ENCODE peak calls at places on chromosomes 16 and 17, in nine cellular contexts. One of them, this sample, is unnamed.

GRCh38 chr17:8151120-8151640 is 1.0 kb downstream of the PER1 start:
- DNase-seq in GM12865: peak; percentile 93
- DNase-seq in astrocyte: peak; percentile 84
- DNase-seq in thoracic aorta: peak; percentile 62
- DNase-seq in sigmoid colon: peak; percentile 98
- DNase-seq in progenitor cell of endocrine pancreas: peak; percentile 47
- DNase-seq in left ventricle myocardium inferior: peak; percentile 93
- DNase-seq in lower leg skin: peak; percentile 98
- DNase-seq in choroid plexus epithelial cell: peak; percentile 96
- DNase-seq in this sample: peak; percentile 69

GRCh38 chr17:54814371-54814770 is 86.3 kb upstream of the TOM1L1 start:
- DNase-seq in GM12865: no peak
- DNase-seq in astrocyte: no peak
- DNase-seq in thoracic aorta: no peak
- DNase-seq in sigmoid colon: no peak
- DNase-seq in progenitor cell of endocrine pancreas: no peak
- DNase-seq in left ventricle myocardium inferior: no peak
- DNase-seq in lower leg skin: no peak
- DNase-seq in choroid plexus epithelial cell: no peak
- DNase-seq in this sample: no peak

GRCh38 chr16:82995927-82996441 is 369.2 kb downstream of the CDH13 start:
- DNase-seq in GM12865: no peak
- DNase-seq in astrocyte: peak; percentile 80
- DNase-seq in thoracic aorta: no peak
- DNase-seq in sigmoid colon: no peak
- DNase-seq in progenitor cell of endocrine pancreas: no peak
- DNase-seq in left ventricle myocardium inferior: no peak
- DNase-seq in lower leg skin: no peak
- DNase-seq in choroid plexus epithelial cell: peak; percentile 96
- DNase-seq in this sample: no peak

GRCh38 chr17:31013844-31014243 is 43.0 kb downstream of the RNF135 start:
- DNase-seq in GM12865: no peak
- DNase-seq in astrocyte: no peak
- DNase-seq in thoracic aorta: no peak
- DNase-seq in sigmoid colon: no peak
- DNase-seq in progenitor cell of endocrine pancreas: no peak
- DNase-seq in left ventricle myocardium inferior: no peak
- DNase-seq in lower leg skin: no peak
- DNase-seq in choroid plexus epithelial cell: no peak
- DNase-seq in this sample: no peak

GRCh38 chr17:81153340-81153803 is 11.9 kb upstream of the PVALEF start:
- DNase-seq in GM12865: peak; percentile 48
- DNase-seq in astrocyte: peak; percentile 3
- DNase-seq in thoracic aorta: no peak
- DNase-seq in sigmoid colon: no peak
- DNase-seq in progenitor cell of endocrine pancreas: no peak
- DNase-seq in left ventricle myocardium inferior: no peak
- DNase-seq in lower leg skin: no peak
- DNase-seq in choroid plexus epithelial cell: peak; percentile 72
- DNase-seq in this sample: no peak

GRCh38 chr16:82082543-82083244 is 47.6 kb downstream of the HSD17B2 start:
- DNase-seq in GM12865: peak; percentile 55
- DNase-seq in astrocyte: peak; percentile 60
- DNase-seq in thoracic aorta: no peak
- DNase-seq in sigmoid colon: no peak
- DNase-seq in progenitor cell of endocrine pancreas: no peak
- DNase-seq in left ventricle myocardium inferior: no peak
- DNase-seq in lower leg skin: no peak
- DNase-seq in choroid plexus epithelial cell: peak; percentile 58
- DNase-seq in this sample: no peak

GRCh38 chr16:53545433-53545832 is 42.4 kb upstream of the AKTIP start:
- DNase-seq in GM12865: no peak
- DNase-seq in astrocyte: peak; percentile 6
- DNase-seq in thoracic aorta: no peak
- DNase-seq in sigmoid colon: no peak
- DNase-seq in progenitor cell of endocrine pancreas: no peak
- DNase-seq in left ventricle myocardium inferior: no peak
- DNase-seq in lower leg skin: no peak
- DNase-seq in choroid plexus epithelial cell: no peak
- DNase-seq in this sample: no peak

GRCh38 chr17:64685705-64686104 is 23.6 kb upstream of the SMURF2 start:
- DNase-seq in GM12865: no peak
- DNase-seq in astrocyte: no peak
- DNase-seq in thoracic aorta: no peak
- DNase-seq in sigmoid colon: no peak
- DNase-seq in progenitor cell of endocrine pancreas: no peak
- DNase-seq in left ventricle myocardium inferior: no peak
- DNase-seq in lower leg skin: no peak
- DNase-seq in choroid plexus epithelial cell: no peak
- DNase-seq in this sample: no peak

GRCh38 chr17:49018116-49018612 is 21.0 kb downstream of the IGF2BP1 start:
- DNase-seq in GM12865: no peak
- DNase-seq in astrocyte: no peak
- DNase-seq in thoracic aorta: no peak
- DNase-seq in sigmoid colon: no peak
- DNase-seq in progenitor cell of endocrine pancreas: no peak
- DNase-seq in left ventricle myocardium inferior: no peak
- DNase-seq in lower leg skin: no peak
- DNase-seq in choroid plexus epithelial cell: no peak
- DNase-seq in this sample: no peak

GRCh38 chr16:88759245-88759975 is 25.6 kb downstream of the PIEZO1 start:
- DNase-seq in GM12865: no peak
- DNase-seq in astrocyte: no peak
- DNase-seq in thoracic aorta: no peak
- DNase-seq in sigmoid colon: peak; percentile 96
- DNase-seq in progenitor cell of endocrine pancreas: no peak
- DNase-seq in left ventricle myocardium inferior: no peak
- DNase-seq in lower leg skin: no peak
- DNase-seq in choroid plexus epithelial cell: peak; percentile 66
- DNase-seq in this sample: no peak

GRCh38 chr17:44221072-44221861 is 1.8 kb upstream of the UBTF start:
- DNase-seq in GM12865: peak; percentile 86
- DNase-seq in astrocyte: peak; percentile 81
- DNase-seq in thoracic aorta: no peak
- DNase-seq in sigmoid colon: peak; percentile 90
- DNase-seq in progenitor cell of endocrine pancreas: peak; percentile 62
- DNase-seq in left ventricle myocardium inferior: peak; percentile 85
- DNase-seq in lower leg skin: peak; percentile 93
- DNase-seq in choroid plexus epithelial cell: peak; percentile 90
- DNase-seq in this sample: no peak

GRCh38 chr17:44218344-44219125 is 940 bp downstream of the UBTF start:
- DNase-seq in GM12865: peak; percentile 96
- DNase-seq in astrocyte: peak; percentile 68
- DNase-seq in thoracic aorta: no peak
- DNase-seq in sigmoid colon: peak; percentile 95
- DNase-seq in progenitor cell of endocrine pancreas: peak; percentile 56
- DNase-seq in left ventricle myocardium inferior: peak; percentile 91
- DNase-seq in lower leg skin: peak; percentile 97
- DNase-seq in choroid plexus epithelial cell: peak; percentile 91
- DNase-seq in this sample: no peak

GRCh38 chr17:44219126-44219635 is 294 bp downstream of the UBTF start:
- DNase-seq in GM12865: peak; percentile 89
- DNase-seq in astrocyte: no peak
- DNase-seq in thoracic aorta: no peak
- DNase-seq in sigmoid colon: peak; percentile 82
- DNase-seq in progenitor cell of endocrine pancreas: peak; percentile 62
- DNase-seq in left ventricle myocardium inferior: peak; percentile 72
- DNase-seq in lower leg skin: peak; percentile 93
- DNase-seq in choroid plexus epithelial cell: peak; percentile 72
- DNase-seq in this sample: no peak

GRCh38 chr17:44220211-44221071 is 966 bp upstream of the UBTF start:
- DNase-seq in GM12865: peak; percentile 74
- DNase-seq in astrocyte: no peak
- DNase-seq in thoracic aorta: no peak
- DNase-seq in sigmoid colon: peak; percentile 77
- DNase-seq in progenitor cell of endocrine pancreas: peak; percentile 39
- DNase-seq in left ventricle myocardium inferior: peak; percentile 51
- DNase-seq in lower leg skin: peak; percentile 90
- DNase-seq in choroid plexus epithelial cell: peak; percentile 71
- DNase-seq in this sample: no peak

GRCh38 chr17:44219636-44220210 is at the start of gene UBTF:
- DNase-seq in GM12865: peak; percentile 80
- DNase-seq in astrocyte: no peak
- DNase-seq in thoracic aorta: no peak
- DNase-seq in sigmoid colon: peak; percentile 86
- DNase-seq in progenitor cell of endocrine pancreas: peak; percentile 65
- DNase-seq in left ventricle myocardium inferior: peak; percentile 80
- DNase-seq in lower leg skin: peak; percentile 92
- DNase-seq in choroid plexus epithelial cell: peak; percentile 74
- DNase-seq in this sample: no peak
- TF ChIP-seq CTCF in GM12865: peak; percentile 8
- TF ChIP-seq CTCF in astrocyte: no peak
- TF ChIP-seq CTCF in thoracic aorta: no peak
- TF ChIP-seq CTCF in sigmoid colon: no peak
- TF ChIP-seq CTCF in progenitor cell of endocrine pancreas: no peak
- TF ChIP-seq CTCF in left ventricle myocardium inferior: no peak
- TF ChIP-seq CTCF in lower leg skin: no peak
- TF ChIP-seq CTCF in choroid plexus epithelial cell: peak; percentile 1
- TF ChIP-seq CTCF in this sample: no peak

GRCh38 chr16:68490829-68491575 is 42.7 kb upstream of the SMPD3 start:
- DNase-seq in GM12865: peak; percentile 64
- DNase-seq in astrocyte: peak; percentile 62
- DNase-seq in thoracic aorta: no peak
- DNase-seq in sigmoid colon: no peak
- DNase-seq in progenitor cell of endocrine pancreas: no peak
- DNase-seq in left ventricle myocardium inferior: no peak
- DNase-seq in lower leg skin: no peak
- DNase-seq in choroid plexus epithelial cell: peak; percentile 62
- DNase-seq in this sample: peak; percentile 33

GRCh38 chr16:68493412-68494070 is 45.2 kb upstream of the SMPD3 start:
- DNase-seq in GM12865: no peak
- DNase-seq in astrocyte: no peak
- DNase-seq in thoracic aorta: no peak
- DNase-seq in sigmoid colon: no peak
- DNase-seq in progenitor cell of endocrine pancreas: no peak
- DNase-seq in left ventricle myocardium inferior: no peak
- DNase-seq in lower leg skin: no peak
- DNase-seq in choroid plexus epithelial cell: no peak
- DNase-seq in this sample: no peak

GRCh38 chr16:68492151-68492500 is 43.8 kb upstream of the SMPD3 start:
- DNase-seq in GM12865: no peak
- DNase-seq in astrocyte: no peak
- DNase-seq in thoracic aorta: no peak
- DNase-seq in sigmoid colon: no peak
- DNase-seq in progenitor cell of endocrine pancreas: no peak
- DNase-seq in left ventricle myocardium inferior: no peak
- DNase-seq in lower leg skin: no peak
- DNase-seq in choroid plexus epithelial cell: no peak
- DNase-seq in this sample: no peak

GRCh38 chr16:68491576-68491950 is 43.3 kb upstream of the SMPD3 start:
- DNase-seq in GM12865: no peak
- DNase-seq in astrocyte: no peak
- DNase-seq in thoracic aorta: no peak
- DNase-seq in sigmoid colon: no peak
- DNase-seq in progenitor cell of endocrine pancreas: no peak
- DNase-seq in left ventricle myocardium inferior: no peak
- DNase-seq in lower leg skin: no peak
- DNase-seq in choroid plexus epithelial cell: no peak
- DNase-seq in this sample: no peak

DNA sequence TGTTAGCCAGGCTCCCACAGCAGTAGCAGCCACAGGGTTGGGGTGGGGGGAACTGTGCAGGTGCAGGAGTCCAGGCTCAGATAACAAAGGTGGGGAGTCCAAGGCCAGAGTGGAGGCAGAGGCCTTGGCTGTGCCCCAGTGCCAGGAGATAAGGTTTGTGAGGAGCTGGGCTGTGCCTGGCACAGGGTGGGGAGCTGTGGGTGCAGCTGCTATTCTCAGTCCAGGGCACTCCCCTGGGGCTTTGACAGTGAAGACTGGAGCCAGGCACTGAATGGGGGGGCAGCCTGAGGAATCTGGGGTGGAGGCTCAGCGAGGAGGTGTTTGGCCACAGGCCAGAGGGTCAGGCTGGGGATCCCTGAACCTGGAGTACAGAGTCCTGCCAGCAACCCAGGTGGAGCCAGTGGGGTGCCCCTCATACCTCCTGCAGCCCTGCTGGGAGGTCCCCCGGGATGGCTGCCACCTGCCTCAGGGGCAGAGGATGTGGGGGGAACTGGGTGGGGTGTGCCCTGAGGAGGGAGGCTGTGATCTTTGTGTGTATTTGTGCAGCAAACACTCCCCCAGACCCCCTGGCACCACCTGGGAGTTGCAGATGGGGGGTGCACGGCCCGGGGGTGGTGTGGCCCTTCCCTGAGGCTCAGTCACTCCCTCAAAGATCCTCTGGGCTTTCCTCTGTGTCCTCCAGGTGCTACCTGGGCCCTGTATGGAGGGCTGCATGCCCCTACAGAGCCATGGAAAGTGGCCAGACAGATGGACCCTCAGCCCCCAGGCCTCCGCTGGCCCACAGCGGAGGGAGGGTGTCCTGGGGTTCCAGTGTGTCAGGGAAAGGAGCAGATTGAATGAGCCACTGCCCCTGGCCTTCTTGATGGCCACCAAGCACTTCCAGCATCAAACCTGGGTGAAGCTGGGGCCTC is 44.4 kb upstream of the SMPD3 start:
- DNase-seq in GM12865: no peak
- DNase-seq in astrocyte: no peak
- DNase-seq in thoracic aorta: no peak
- DNase-seq in sigmoid colon: no peak
- DNase-seq in progenitor cell of endocrine pancreas: no peak
- DNase-seq in left ventricle myocardium inferior: no peak
- DNase-seq in lower leg skin: no peak
- DNase-seq in choroid plexus epithelial cell: no peak
- DNase-seq in this sample: no peak
- TF ChIP-seq CTCF in GM12865: no peak
- TF ChIP-seq CTCF in astrocyte: no peak
- TF ChIP-seq CTCF in thoracic aorta: no peak
- TF ChIP-seq CTCF in sigmoid colon: no peak
- TF ChIP-seq CTCF in progenitor cell of endocrine pancreas: no peak
- TF ChIP-seq CTCF in left ventricle myocardium inferior: no peak
- TF ChIP-seq CTCF in lower leg skin: no peak
- TF ChIP-seq CTCF in choroid plexus epithelial cell: no peak
- TF ChIP-seq CTCF in this sample: no peak

DNA sequence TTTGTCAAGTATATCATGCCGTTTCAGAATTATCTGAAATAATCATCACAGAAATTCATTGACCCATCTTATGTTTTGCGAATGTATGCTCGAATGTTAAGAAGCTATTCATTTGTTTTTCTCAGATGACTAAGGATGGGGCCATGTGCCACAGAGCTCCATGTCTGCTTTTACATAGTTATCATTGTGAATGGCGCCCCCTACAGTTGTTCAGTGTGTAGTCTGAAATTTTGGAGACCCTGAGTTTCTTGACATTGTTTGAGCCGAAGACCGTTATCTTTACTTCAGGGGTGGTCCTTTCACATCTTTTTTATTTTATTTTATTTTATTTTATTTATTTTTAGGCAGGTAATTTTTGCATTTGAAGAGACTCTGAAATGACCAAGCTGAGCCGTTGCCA is 972.0 kb upstream of the RBFOX1 start:
- DNase-seq in GM12865: no peak
- DNase-seq in astrocyte: no peak
- DNase-seq in thoracic aorta: no peak
- DNase-seq in sigmoid colon: no peak
- DNase-seq in progenitor cell of endocrine pancreas: no peak
- DNase-seq in left ventricle myocardium inferior: no peak
- DNase-seq in lower leg skin: no peak
- DNase-seq in choroid plexus epithelial cell: no peak
- DNase-seq in this sample: no peak
- TF ChIP-seq CTCF in GM12865: no peak
- TF ChIP-seq CTCF in astrocyte: no peak
- TF ChIP-seq CTCF in thoracic aorta: no peak
- TF ChIP-seq CTCF in sigmoid colon: no peak
- TF ChIP-seq CTCF in progenitor cell of endocrine pancreas: peak; percentile 33
- TF ChIP-seq CTCF in left ventricle myocardium inferior: no peak
- TF ChIP-seq CTCF in lower leg skin: no peak
- TF ChIP-seq CTCF in choroid plexus epithelial cell: no peak
- TF ChIP-seq CTCF in this sample: no peak

GRCh38 chr16:47049901-47050583 is 76.6 kb upstream of the DNAJA2 start:
- DNase-seq in GM12865: no peak
- DNase-seq in astrocyte: no peak
- DNase-seq in thoracic aorta: no peak
- DNase-seq in sigmoid colon: no peak
- DNase-seq in progenitor cell of endocrine pancreas: no peak
- DNase-seq in left ventricle myocardium inferior: no peak
- DNase-seq in lower leg skin: no peak
- DNase-seq in choroid plexus epithelial cell: no peak
- DNase-seq in this sample: no peak
- TF ChIP-seq CTCF in GM12865: peak; percentile 4
- TF ChIP-seq CTCF in astrocyte: no peak
- TF ChIP-seq CTCF in thoracic aorta: no peak
- TF ChIP-seq CTCF in sigmoid colon: no peak
- TF ChIP-seq CTCF in progenitor cell of endocrine pancreas: no peak
- TF ChIP-seq CTCF in left ventricle myocardium inferior: no peak
- TF ChIP-seq CTCF in lower leg skin: no peak
- TF ChIP-seq CTCF in choroid plexus epithelial cell: no peak
- TF ChIP-seq CTCF in this sample: no peak